ENCODE peak calls at places on chromosomes 11 and 22, in six cellular contexts. G is occipital lobe; I is AG08396; X is stimulated activated CD8-positive, alpha-beta memory T cell treated with anti-CD3 and anti-CD28 coated beads, Interleukin-15, amount 100 ng/mL, for 4 hours; Y is NCI-H460; N is stimulated activated CD4-positive, alpha-beta T cell treated with anti-CD3 and anti-CD28 coated beads, Interleukin-1b, Interleukin-23, amount 100 ng/mL, for 4 hours. C is an unnamed sample.

GRCh38 chr11:122817121-122817520 is 21.2 kb upstream of the CRTAM start:
- DNase-seq in X (no peak), Y (no peak), I (no peak), G (no peak), N (no peak), C (no peak)

GRCh38 chr22:49827307-49827852 is 293 bp downstream of the BRD1 start:
- DNase-seq in I (peak), N (no peak), G (no peak), X (no peak), Y (no peak), C (no peak)

GRCh38 chr22:32764330-32765116 is 37.0 kb upstream of the TIMP3 start:
- DNase-seq in G (no peak), X (no peak), I (peak), Y (no peak), N (no peak), C (no peak)

GRCh38 chr11:110425751-110426545 is 3.8 kb upstream of the FDX1 start:
- DNase-seq in N (no peak), I (peak), X (no peak), G (no peak), Y (no peak), C (no peak)

GRCh38 chr11:19239039-19239438 is 1.7 kb downstream of the E2F8 start:
- DNase-seq in X (no peak), I (no peak), G (no peak), N (no peak), Y (no peak), C (no peak)

GRCh38 chr11:135074397-135074998 is 662.5 kb upstream of the B3GAT1 start:
- DNase-seq in I (no peak), X (no peak), G (no peak), Y (no peak), N (no peak), C (no peak)

GRCh38 chr22:25167082-25167481 is 32.6 kb upstream of the CRYBB3 start:
- DNase-seq in X (no peak), N (no peak), I (no peak), G (no peak), Y (no peak), C (no peak)

GRCh38 chr22:27409299-27409698 is 392.3 kb downstream of the MN1 start:
- DNase-seq in X (no peak), Y (no peak), G (no peak), I (no peak), N (no peak), C (no peak)

GRCh38 chr11:131690776-131691557 is 320.6 kb downstream of the NTM start:
- DNase-seq in G (no peak), I (no peak), Y (no peak), N (no peak), X (no peak), C (no peak)

GRCh38 chr11:96197221-96197620 is 145.8 kb downstream of the MAML2 start:
- DNase-seq in I (no peak), N (no peak), Y (no peak), G (no peak), X (no peak), C (no peak)

GRCh38 chr22:19645905-19646304 is 68.4 kb upstream of the SEPTIN5 start:
- DNase-seq in I (no peak), G (no peak), Y (no peak), X (no peak), N (no peak), C (no peak)

GRCh38 chr11:13955971-13956421 is 6.5 kb upstream of the SPON1 start:
- DNase-seq in I (peak), Y (peak), G (peak), N (peak), X (no peak), C (no peak)

GRCh38 chr11:559020-559620 is 1.4 kb downstream of the LMNTD2 start:
- DNase-seq in X (no peak), G (no peak), Y (no peak), I (no peak), N (no peak), C (no peak)

GRCh38 chr22:27581688-27582087 is 219.9 kb downstream of the MN1 start:
- DNase-seq in Y (no peak), I (peak), X (no peak), G (peak), N (no peak), C (no peak)

GRCh38 chr11:71096751-71097388 is 155.5 kb downstream of the SHANK2 start:
- DNase-seq in N (no peak), I (peak), X (no peak), G (no peak), Y (no peak), C (no peak)

GRCh38 chr11:107665016-107665415 is 46.8 kb downstream of the SLN start:
- DNase-seq in N (no peak), I (no peak), G (no peak), X (no peak), Y (no peak), C (no peak)

GRCh38 chr11:17939542-17939941 is 73.3 kb downstream of the SERGEF start:
- DNase-seq in N (no peak), G (no peak), Y (no peak), X (no peak), I (no peak), C (no peak)

GRCh38 chr11:30724274-30724673 is 138.1 kb upstream of the MPPED2 start:
- DNase-seq in X (no peak), Y (no peak), G (no peak), I (no peak), N (no peak), C (no peak)

GRCh38 chr11:92861641-92862040 is 107.8 kb upstream of the MTNR1B start:
- DNase-seq in G (no peak), N (no peak), Y (no peak), X (no peak), I (no peak), C (no peak)

GRCh38 chr11:47950396-47950795 is 30.0 kb upstream of the PTPRJ start:
- DNase-seq in N (peak), X (peak), I (no peak), G (no peak), Y (no peak), C (peak)

GRCh38 chr11:75468534-75469340 is 35.7 kb upstream of the KLHL35 start:
- DNase-seq in N (no peak), G (no peak), Y (no peak), X (no peak), I (peak), C (no peak)

GRCh38 chr11:128416976-128417375 is 170.4 kb downstream of the ETS1 start:
- DNase-seq in Y (no peak), G (no peak), X (no peak), I (no peak), N (no peak), C (no peak)

GRCh38 chr11:120558754-120559431 is 47.3 kb downstream of the GRIK4 start:
- DNase-seq in X (no peak), G (no peak), N (no peak), Y (no peak), I (no peak), C (no peak)

GRCh38 chr22:47233316-47234243 is 471.1 kb downstream of the TBC1D22A start:
- DNase-seq in Y (no peak), G (no peak), I (no peak), X (no peak), N (no peak), C (no peak)

GRCh38 chr11:75931124-75931523 is 116.1 kb downstream of the UVRAG start:
- DNase-seq in I (peak), X (no peak), Y (no peak), N (no peak), G (no peak), C (no peak)

GRCh38 chr11:45692808-45693453 is 27.5 kb upstream of the CHST1 start:
- DNase-seq in N (no peak), X (no peak), G (no peak), Y (no peak), I (no peak), C (no peak)

GRCh38 chr11:16771350-16772140 is 33.1 kb downstream of the C11orf58 start:
- DNase-seq in G (no peak), N (no peak), Y (no peak), X (no peak), I (no peak), C (no peak)

GRCh38 chr11:116071241-116071640 is 567.0 kb upstream of the CADM1 start:
- DNase-seq in N (no peak), Y (no peak), I (no peak), G (no peak), X (no peak), C (no peak)

GRCh38 chr11:117075186-117075585 is 23.0 kb downstream of the SIK3 start:
- DNase-seq in N (no peak), G (no peak), X (no peak), I (no peak), Y (no peak), C (no peak)

GRCh38 chr22:39134366-39135091 is 18.0 kb downstream of the CBX7 start:
- DNase-seq in I (no peak), X (no peak), G (no peak), Y (no peak), N (no peak), C (no peak)

GRCh38 chr11:69240332-69241074 is 53.5 kb upstream of the MYEOV start:
- DNase-seq in Y (peak), X (no peak), N (no peak), I (peak), G (no peak), C (no peak)

GRCh38 chr11:64305691-64306562 is 603 bp downstream of the ESRRA start:
- DNase-seq in Y (peak), N (peak), G (peak), X (peak), I (no peak), C (peak)

GRCh38 chr11:109940816-109941215 is 152.4 kb upstream of the ZC3H12C start:
- DNase-seq in X (no peak), N (no peak), I (peak), Y (peak), G (no peak), C (no peak)

GRCh38 chr22:17264321-17265052 is 45.3 kb upstream of the ADA2 start:
- DNase-seq in G (no peak), N (no peak), I (no peak), X (no peak), Y (no peak), C (no peak)

GRCh38 chr22:37746366-37747089 is 49.7 kb downstream of the TRIOBP start:
- DNase-seq in N (no peak), Y (no peak), X (no peak), G (no peak), I (no peak), C (peak)

GRCh38 chr11:131486100-131486499 is 115.7 kb downstream of the NTM start:
- DNase-seq in G (peak), Y (no peak), I (peak), X (no peak), N (no peak), C (no peak)

GRCh38 chr11:69995697-69996096 is 82.4 kb upstream of the ANO1 start:
- DNase-seq in I (no peak), G (no peak), X (no peak), N (no peak), Y (no peak), C (no peak)

GRCh38 chr11:65381721-65382035 is 768 bp downstream of the SLC25A45 start:
- DNase-seq in G (no peak), N (no peak), I (peak), X (no peak), Y (peak), C (no peak)

GRCh38 chr11:29019960-29020683 is 911.9 kb downstream of the METTL15 start:
- DNase-seq in I (no peak), N (no peak), Y (peak), G (no peak), X (no peak), C (no peak)